ENCODE peak calls at places on chromosome 11, in seven cellular contexts. I is CD14-positive monocyte; C is sigmoid colon; F is CD4-positive, alpha-beta T cell; A is AG09319; G is B cell; J is adrenal gland. X is an unnamed sample.

GRCh38 chr11:124394408-124394807 is 4.4 kb downstream of the OR8B3 start:
- DNase-seq in I (no peak), C (no peak), F (no peak), A (no peak), G (no peak), J (no peak), X (no peak)

GRCh38 chr11:23280088-23280487 is 419.8 kb upstream of the CCDC179 start:
- DNase-seq in I (no peak), C (no peak), F (no peak), A (no peak), G (no peak), J (no peak), X (no peak)

GRCh38 chr11:95660038-95660437 is 129.5 kb downstream of the FAM76B start:
- DNase-seq in I (no peak), C (no peak), F (no peak), A (no peak), G (no peak), J (no peak), X (no peak)

GRCh38 chr11:67640021-67640757 is 626 bp upstream of the TBX10 start:
- DNase-seq in I (peak; percentile 62), C (peak; percentile 83), F (peak; percentile 46), A (peak; percentile 12), G (peak; percentile 61), J (peak; percentile 80), X (peak; percentile 80)

GRCh38 chr11:47004595-47005033 is 68.1 kb downstream of the CSTPP1 start:
- DNase-seq in I (no peak), C (peak; percentile 97), F (no peak), A (peak; percentile 92), G (no peak), J (peak; percentile 86), X (no peak)

GRCh38 chr11:1820463-1821325 is 14.1 kb upstream of the SYT8 start:
- DNase-seq in I (no peak), C (no peak), F (no peak), A (no peak), G (no peak), J (no peak), X (no peak)

GRCh38 chr11:43852057-43852636 is 28.5 kb upstream of the ALKBH3 start:
- DNase-seq in I (no peak), C (no peak), F (peak; percentile 49), A (peak; percentile 56), G (peak; percentile 40), J (peak; percentile 77), X (peak; percentile 67)

GRCh38 chr11:119641991-119642745 is 86.8 kb downstream of the NECTIN1 start:
- DNase-seq in I (no peak), C (no peak), F (no peak), A (no peak), G (no peak), J (no peak), X (peak; percentile 63)

GRCh38 chr11:122593473-122594420 is 61.8 kb upstream of the UBASH3B start:
- DNase-seq in I (no peak), C (no peak), F (no peak), A (no peak), G (no peak), J (no peak), X (no peak)

GRCh38 chr11:122101625-122102291 is 14.3 kb downstream of the BLID start:
- DNase-seq in I (no peak), C (peak; percentile 89), F (no peak), A (peak; percentile 80), G (no peak), J (peak; percentile 70), X (no peak)

GRCh38 chr11:59178401-59178800 is 6.5 kb downstream of the DTX4 start:
- DNase-seq in I (no peak), C (no peak), F (no peak), A (no peak), G (no peak), J (no peak), X (no peak)

GRCh38 chr11:12606597-12606996 is 67.6 kb upstream of the TEAD1 start:
- DNase-seq in I (no peak), C (no peak), F (no peak), A (peak; percentile 76), G (no peak), J (no peak), X (no peak)

GRCh38 chr11:118921929-118922744 is 3.6 kb downstream of the BCL9L start:
- DNase-seq in I (no peak), C (peak; percentile 96), F (no peak), A (peak; percentile 66), G (no peak), J (peak; percentile 95), X (no peak)

GRCh38 chr11:9762531-9762930 is 98.7 kb downstream of the SWAP70 start:
- DNase-seq in I (no peak), C (no peak), F (no peak), A (no peak), G (no peak), J (no peak), X (no peak)

GRCh38 chr11:134920851-134921608 is 509.0 kb upstream of the B3GAT1 start:
- DNase-seq in I (no peak), C (no peak), F (no peak), A (no peak), G (no peak), J (no peak), X (no peak)

GRCh38 chr11:134466035-134466908 is 54.2 kb upstream of the B3GAT1 start:
- DNase-seq in I (no peak), C (peak; percentile 27), F (no peak), A (no peak), G (no peak), J (no peak), X (no peak)

GRCh38 chr11:120551191-120551590 is 39.6 kb downstream of the GRIK4 start:
- DNase-seq in I (no peak), C (no peak), F (no peak), A (no peak), G (no peak), J (no peak), X (no peak)

GRCh38 chr11:65432686-65433582 is 10.3 kb downstream of the NEAT1 start:
- DNase-seq in I (no peak), C (no peak), F (no peak), A (no peak), G (peak; percentile 38), J (peak; percentile 23), X (no peak)
- TF ChIP-seq CTCF in I (no peak), C (no peak), F (peak; percentile 74), A (peak; percentile 2), G (peak; percentile 62), J (peak; percentile 23), X (peak; percentile 41)

GRCh38 chr11:56521955-56522354 is 21.1 kb downstream of the OR5M11 start:
- DNase-seq in I (no peak), C (no peak), F (no peak), A (no peak), G (no peak), J (no peak), X (no peak)
- TF ChIP-seq CTCF in I (no peak), C (no peak), F (no peak), A (no peak), G (no peak), J (no peak), X (no peak)

GRCh38 chr11:65530157-65530496 is 5.2 kb downstream of the SCYL1 start:
- DNase-seq in I (no peak), C (no peak), F (no peak), A (no peak), G (no peak), J (no peak), X (no peak)
- TF ChIP-seq CTCF in I (no peak), C (no peak), F (no peak), A (no peak), G (peak; percentile 13), J (peak; percentile 27), X (peak; percentile 28)

GRCh38 chr11:8532475-8532874 is 61.6 kb downstream of the STK33 start:
- DNase-seq in I (no peak), C (no peak), F (no peak), A (no peak), G (no peak), J (no peak), X (peak; percentile 27)

GRCh38 chr11:8531982-8532381 is 62.0 kb downstream of the STK33 start:
- DNase-seq in I (no peak), C (no peak), F (no peak), A (no peak), G (no peak), J (no peak), X (peak; percentile 38)

GRCh38 chr11:8527939-8528338 is 66.1 kb downstream of the STK33 start:
- DNase-seq in I (no peak), C (no peak), F (no peak), A (no peak), G (no peak), J (no peak), X (no peak)

GRCh38 chr11:8531312-8531711 is 62.7 kb downstream of the STK33 start:
- DNase-seq in I (no peak), C (no peak), F (no peak), A (no peak), G (no peak), J (no peak), X (no peak)

GRCh38 chr11:8533332-8533731 is 60.7 kb downstream of the STK33 start:
- DNase-seq in I (no peak), C (no peak), F (no peak), A (no peak), G (peak; percentile 55), J (no peak), X (peak; percentile 43)
- TF ChIP-seq CTCF in I (no peak), C (no peak), F (no peak), A (no peak), G (no peak), J (no peak), X (peak; percentile 26)

GRCh38 chr11:77191429-77191822 is 63.4 kb downstream of the MYO7A start:
- DNase-seq in I (no peak), C (no peak), F (no peak), A (no peak), G (no peak), J (no peak), X (no peak)

GRCh38 chr11:77193167-77193566 is 65.1 kb downstream of the MYO7A start:
- DNase-seq in I (no peak), C (no peak), F (no peak), A (no peak), G (no peak), J (no peak), X (no peak)

GRCh38 chr11:77190331-77191075 is 62.5 kb downstream of the MYO7A start:
- DNase-seq in I (no peak), C (no peak), F (no peak), A (no peak), G (no peak), J (no peak), X (no peak)

GRCh38 chr11:77193915-77194830 is 66.1 kb downstream of the MYO7A start:
- DNase-seq in I (no peak), C (peak; percentile 46), F (no peak), A (no peak), G (no peak), J (no peak), X (no peak)

DNA sequence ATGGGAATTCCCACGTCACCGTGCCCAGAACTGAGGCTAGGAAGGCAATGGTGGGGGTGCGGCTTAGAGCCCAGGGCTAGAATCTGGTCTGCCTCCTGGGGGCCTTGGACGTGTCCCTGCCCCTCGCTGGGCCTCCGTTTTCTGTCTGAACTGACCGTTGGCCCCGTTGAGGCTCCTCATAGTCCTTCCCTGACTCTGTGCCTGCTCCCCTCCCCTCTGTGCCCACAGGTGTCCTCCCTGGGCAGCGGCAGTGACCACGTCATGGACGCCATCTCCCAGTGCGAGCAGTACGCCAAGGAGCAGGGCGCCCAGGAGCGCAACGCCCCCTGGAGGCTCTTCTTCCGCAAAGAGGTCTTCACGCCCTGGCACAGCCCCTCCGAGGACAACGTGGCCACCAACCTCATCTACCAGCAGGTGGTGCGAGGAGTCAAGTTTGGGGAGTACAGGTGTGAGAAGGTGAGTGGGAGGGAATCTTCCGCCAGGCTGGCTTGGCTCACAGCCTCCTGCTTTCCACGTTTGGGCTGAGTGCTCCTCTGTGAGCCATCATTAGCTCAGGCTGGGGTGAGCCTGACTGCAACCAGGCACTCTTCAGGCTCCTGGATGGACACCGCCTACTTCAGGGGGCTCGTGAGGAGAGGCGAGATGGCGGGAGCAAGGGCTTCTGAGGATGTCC is 63.9 kb downstream of the MYO7A start:
- DNase-seq in I (no peak), C (no peak), F (peak; percentile 15), A (no peak), G (no peak), J (no peak), X (peak; percentile 46)
- TF ChIP-seq CTCF in I (peak; percentile 18), C (no peak), F (peak; percentile 42), A (peak; percentile 41), G (peak; percentile 35), J (peak; percentile 27), X (peak; percentile 68)